ENCODE peak calls at places on chromosomes 11 and 22, in six cellular contexts. X is NCI-H2081; W is activated T-cell treated with anti-CD3 and anti-CD28 coated beads, Interleukin-2, amount 50 U/mL, for 24 hours; F is kidney tubule cell; J is T-helper 22 cell; H is neuronal stem cell. C is an unnamed sample.

GRCh38 chr11:70067591-70068341 is 10.4 kb upstream of the ANO1 start:
- DNase-seq in X (no peak), H (peak; percentile 41), J (no peak), F (no peak), W (no peak), C (no peak)

GRCh38 chr11:102476812-102477211 is 24.2 kb upstream of the TMEM123 start:
- DNase-seq in X (peak; percentile 70), H (no peak), W (no peak), F (peak; percentile 74), J (no peak), C (peak; percentile 33)

GRCh38 chr11:63761870-63762661 is 6.5 kb downstream of the ZFTA start:
- DNase-seq in X (no peak), F (no peak), H (peak; percentile 55), W (no peak), J (no peak), C (no peak)

GRCh38 chr22:21451545-21452520 is 15.4 kb upstream of the TMEM191C start:
- DNase-seq in F (no peak), J (no peak), H (no peak), X (no peak), W (no peak), C (no peak)

GRCh38 chr11:10392680-10393079 is 62.4 kb upstream of the AMPD3 start:
- DNase-seq in X (no peak), W (no peak), F (no peak), H (no peak), J (no peak), C (no peak)

GRCh38 chr11:19353287-19353686 is 112.5 kb upstream of the E2F8 start:
- DNase-seq in F (no peak), H (no peak), W (no peak), X (no peak), J (no peak), C (no peak)

GRCh38 chr22:20981787-20982562 is at the start of gene LZTR1:
- DNase-seq in H (peak; percentile 80), W (peak; percentile 86), X (peak; percentile 76), J (peak; percentile 48), F (peak; percentile 84), C (peak; percentile 96)

GRCh38 chr11:85752890-85753581 is 57.9 kb downstream of the SYTL2 start:
- DNase-seq in J (peak; percentile 90), H (no peak), X (no peak), W (peak; percentile 77), F (no peak), C (peak; percentile 95)

GRCh38 chr11:127027000-127027399 is 26.4 kb upstream of the KIRREL3 start:
- DNase-seq in F (no peak), X (no peak), W (no peak), J (no peak), H (no peak), C (no peak)

GRCh38 chr22:19634576-19634975 is 79.7 kb upstream of the SEPTIN5 start:
- DNase-seq in X (no peak), J (no peak), W (no peak), H (no peak), F (no peak), C (no peak)

GRCh38 chr11:16871368-16871767 is 132.9 kb downstream of the C11orf58 start:
- DNase-seq in X (no peak), F (no peak), H (no peak), J (no peak), W (no peak), C (no peak)

GRCh38 chr11:69398529-69399492 is 82.7 kb upstream of the LINC01488 start:
- DNase-seq in X (no peak), H (no peak), F (peak; percentile 74), W (no peak), J (no peak), C (peak; percentile 66)

GRCh38 chr11:108511851-108512474 is 13.8 kb upstream of the POGLUT3 start:
- DNase-seq in H (no peak), W (no peak), X (no peak), F (peak; percentile 98), J (no peak), C (no peak)